ENCODE peak calls at places on chromosome 11, in five cellular contexts. One of them, this sample, is unnamed.

GRCh38 chr11:107916671-107917241 is 11.5 kb upstream of the RAB39A start:
- DNase-seq in right cardiac atrium: peak; percentile 52
- DNase-seq in ELR: peak; percentile 34
- DNase-seq in omental fat pad: no peak
- DNase-seq in NCI-H1105: no peak
- DNase-seq in this sample: peak; percentile 37

GRCh38 chr11:120169981-120170698 is 32.2 kb upstream of the TRIM29 start:
- DNase-seq in right cardiac atrium: no peak
- DNase-seq in ELR: no peak
- DNase-seq in omental fat pad: peak; percentile 21
- DNase-seq in NCI-H1105: no peak
- DNase-seq in this sample: no peak

GRCh38 chr11:94895451-94895850 is 77.9 kb downstream of the CWC15 start:
- DNase-seq in right cardiac atrium: no peak
- DNase-seq in ELR: peak; percentile 31
- DNase-seq in omental fat pad: no peak
- DNase-seq in NCI-H1105: no peak
- DNase-seq in this sample: peak; percentile 52

GRCh38 chr11:134640536-134640935 is 228.5 kb upstream of the B3GAT1 start:
- DNase-seq in right cardiac atrium: no peak
- DNase-seq in ELR: no peak
- DNase-seq in omental fat pad: no peak
- DNase-seq in NCI-H1105: no peak
- DNase-seq in this sample: no peak

GRCh38 chr11:92826597-92826996 is 142.9 kb upstream of the MTNR1B start:
- DNase-seq in right cardiac atrium: no peak
- DNase-seq in ELR: no peak
- DNase-seq in omental fat pad: no peak
- DNase-seq in NCI-H1105: no peak
- DNase-seq in this sample: no peak

GRCh38 chr11:35717043-35717442 is 54.5 kb downstream of the TRIM44 start:
- DNase-seq in right cardiac atrium: no peak
- DNase-seq in ELR: peak; percentile 25
- DNase-seq in omental fat pad: no peak
- DNase-seq in NCI-H1105: no peak
- DNase-seq in this sample: no peak

GRCh38 chr11:36210529-36210928 is 78.7 kb downstream of the COMMD9 start:
- DNase-seq in right cardiac atrium: no peak
- DNase-seq in ELR: no peak
- DNase-seq in omental fat pad: no peak
- DNase-seq in NCI-H1105: no peak
- DNase-seq in this sample: peak; percentile 89

GRCh38 chr11:75595511-75595910 is 33.5 kb downstream of the SERPINH1 start:
- DNase-seq in right cardiac atrium: no peak
- DNase-seq in ELR: no peak
- DNase-seq in omental fat pad: no peak
- DNase-seq in NCI-H1105: no peak
- DNase-seq in this sample: no peak

GRCh38 chr11:125166347-125166841 is 1.8 kb downstream of the PKNOX2 start:
- DNase-seq in right cardiac atrium: peak; percentile 73
- DNase-seq in ELR: no peak
- DNase-seq in omental fat pad: no peak
- DNase-seq in NCI-H1105: no peak
- DNase-seq in this sample: no peak

GRCh38 chr11:44884056-44884455 is 66.6 kb downstream of the TP53I11 start:
- DNase-seq in right cardiac atrium: no peak
- DNase-seq in ELR: no peak
- DNase-seq in omental fat pad: no peak
- DNase-seq in NCI-H1105: no peak
- DNase-seq in this sample: no peak

GRCh38 chr11:40388097-40388818 is 1071.2 kb downstream of the LRRC4C start:
- DNase-seq in right cardiac atrium: no peak
- DNase-seq in ELR: peak; percentile 85
- DNase-seq in omental fat pad: no peak
- DNase-seq in NCI-H1105: no peak
- DNase-seq in this sample: peak; percentile 30

GRCh38 chr11:1733716-1734351 is 16.6 kb downstream of the IFITM10 start:
- DNase-seq in right cardiac atrium: no peak
- DNase-seq in ELR: no peak
- DNase-seq in omental fat pad: no peak
- DNase-seq in NCI-H1105: no peak
- DNase-seq in this sample: no peak